ENCODE peak calls at places on chromosomes 12 and 14, in five cellular contexts. T, X, N, S and A are unnamed samples.

GRCh38 chr12:46701356-46701755 is 124.4 kb downstream of the SLC38A4 start:
- DNase-seq in S (no peak), T (no peak), N (no peak), X (no peak), A (no peak)

GRCh38 chr12:12979151-12979550 is 20.9 kb downstream of the HEBP1 start:
- DNase-seq in X (no peak), N (no peak), S (no peak), T (no peak), A (no peak)

GRCh38 chr14:22887260-22887989 is 4.4 kb downstream of the REM2 start:
- DNase-seq in X (peak), T (no peak), S (peak), N (peak), A (peak)

GRCh38 chr12:124683330-124683662 is 115.9 kb upstream of the NCOR2 start:
- DNase-seq in S (no peak), N (peak), X (peak), T (no peak), A (peak)

GRCh38 chr14:90355540-90356518 is 24.1 kb upstream of the NRDE2 start:
- DNase-seq in S (no peak), N (no peak), T (no peak), X (no peak), A (no peak)

GRCh38 chr12:29148958-29149690 is at the start of gene FAR2:
- DNase-seq in N (peak), S (no peak), T (no peak), X (peak), A (peak)

GRCh38 chr14:50823763-50824636 is 7.0 kb downstream of the NIN start:
- DNase-seq in N (no peak), X (no peak), S (peak), T (no peak), A (peak)

GRCh38 chr12:62320054-62320453 is 59.9 kb downstream of the USP15 start:
- DNase-seq in X (no peak), N (no peak), T (no peak), S (no peak), A (no peak)

GRCh38 chr14:53695692-53696091 is 260.9 kb downstream of the BMP4 start:
- DNase-seq in X (no peak), N (no peak), S (no peak), T (peak), A (no peak)

GRCh38 chr14:38873923-38874612 is 229.0 kb downstream of the SEC23A start:
- DNase-seq in N (no peak), T (no peak), X (no peak), S (no peak), A (no peak)

GRCh38 chr12:38384816-38385491 is 68.4 kb downstream of the ALG10B start:
- DNase-seq in S (no peak), N (no peak), X (no peak), T (no peak), A (no peak)

GRCh38 chr12:129440278-129440677 is 463.5 kb downstream of the TMEM132D start:
- DNase-seq in S (no peak), N (no peak), X (no peak), T (no peak), A (no peak)